ENCODE peak calls at places on chromosomes 16 and 17, in ten cellular contexts. K is activated CD8-positive, alpha-beta memory T cell treated with anti-CD3 and anti-CD28 coated beads for 4 hours; N is psoas muscle; J is HT-29; U is fibroblast of pulmonary artery; I is Caki2; S is mesendoderm; D is A549; R is COLO829; P is activated CD8-positive, alpha-beta T cell treated with anti-CD3 and anti-CD28 coated beads, Interleukin-2, amount 10 ng/mL, durations not matched to agents 7 days and 5 days. L is an unnamed sample.

GRCh38 chr17:17681187-17681743 is at the start of gene RAI1:
- DNase-seq in D (peak), R (peak), N (peak), I (peak), J (peak), U (peak), K (no peak), P (peak), S (peak), L (no peak)

GRCh38 chr17:80892900-80893603 is 98.6 kb upstream of the CHMP6 start:
- DNase-seq in S (no peak), I (peak), N (peak), R (peak), P (no peak), K (peak), U (peak), D (peak), J (no peak), L (no peak)

GRCh38 chr17:40827746-40828453 is 5.5 kb upstream of the KRT10 start:
- DNase-seq in I (peak), D (no peak), J (no peak), R (no peak), S (peak), U (peak), K (no peak), N (no peak), P (no peak), L (no peak)

GRCh38 chr16:19919142-19919541 is 34.5 kb upstream of the GPRC5B start:
- DNase-seq in K (no peak), D (no peak), R (no peak), P (no peak), N (no peak), U (no peak), S (no peak), J (no peak), I (no peak), L (no peak)

GRCh38 chr17:33338242-33338641 is 45.1 kb upstream of the ASIC2 start:
- DNase-seq in P (no peak), D (no peak), J (no peak), S (no peak), K (no peak), R (no peak), I (no peak), U (no peak), N (no peak), L (no peak)

GRCh38 chr17:55266051-55266957 is 1.5 kb downstream of the HLF start:
- DNase-seq in R (no peak), I (no peak), J (no peak), S (peak), D (no peak), U (no peak), N (no peak), P (no peak), K (no peak), L (no peak)

GRCh38 chr17:80644588-80644987 is 100.0 kb downstream of the RPTOR start:
- DNase-seq in D (no peak), K (no peak), U (no peak), J (no peak), I (no peak), R (no peak), P (no peak), S (no peak), N (no peak), L (no peak)

GRCh38 chr16:24761526-24761925 is 32.1 kb downstream of the TNRC6A start:
- DNase-seq in K (no peak), U (no peak), S (no peak), P (no peak), D (no peak), R (no peak), I (no peak), N (no peak), J (no peak), L (no peak)

GRCh38 chr17:50532452-50533024 is at the start of gene EPN3:
- DNase-seq in U (no peak), P (no peak), I (no peak), N (no peak), S (peak), D (no peak), R (no peak), K (no peak), J (peak), L (no peak)

GRCh38 chr17:29563816-29564215 is 3.0 kb downstream of the ABHD15 start:
- DNase-seq in D (no peak), K (no peak), J (no peak), I (no peak), R (no peak), U (no peak), S (no peak), N (no peak), P (no peak), L (no peak)

GRCh38 chr16:27544671-27545070 is 5.0 kb downstream of the GTF3C1 start:
- DNase-seq in D (no peak), S (no peak), U (no peak), I (no peak), R (no peak), J (no peak), N (no peak), K (no peak), P (no peak), L (no peak)

GRCh38 chr17:64773836-64774761 is 112.0 kb upstream of the SMURF2 start:
- DNase-seq in R (peak), U (peak), J (peak), N (peak), P (no peak), D (peak), S (peak), I (peak), K (no peak), L (peak)

GRCh38 chr17:82376042-82376730 is 4.6 kb downstream of the UTS2R start:
- DNase-seq in S (no peak), U (no peak), R (no peak), J (no peak), P (no peak), K (no peak), D (no peak), N (peak), I (no peak), L (no peak)

GRCh38 chr16:74700206-74701040 is at the start of gene MLKL:
- DNase-seq in I (peak), U (peak), S (peak), K (peak), J (peak), D (peak), R (no peak), P (peak), N (peak), L (peak)

GRCh38 chr16:13909872-13910303 is 10.1 kb upstream of the ERCC4 start:
- DNase-seq in S (no peak), I (peak), U (peak), R (no peak), K (no peak), P (no peak), N (no peak), D (no peak), J (no peak), L (peak)

GRCh38 chr16:81597079-81597658 is 152.6 kb downstream of the CMIP start:
- DNase-seq in N (no peak), R (no peak), J (no peak), U (no peak), D (no peak), S (no peak), I (no peak), P (no peak), K (no peak), L (no peak)

GRCh38 chr17:36791961-36792475 is 145.3 kb upstream of the LHX1 start:
- DNase-seq in D (no peak), S (no peak), R (no peak), I (no peak), U (no peak), P (no peak), N (no peak), J (no peak), K (no peak), L (no peak)

GRCh38 chr17:27762527-27763305 is 37.6 kb downstream of the NOS2 start:
- DNase-seq in K (no peak), U (peak), D (no peak), I (peak), N (no peak), P (peak), S (peak), J (peak), R (no peak), L (no peak)

GRCh38 chr16:84548971-84549844 is 44.7 kb upstream of the MEAK7 start:
- DNase-seq in P (peak), N (peak), R (peak), J (no peak), I (no peak), S (no peak), K (peak), D (no peak), U (no peak), L (no peak)

GRCh38 chr16:70746708-70747424 is 54.1 kb downstream of the VAC14 start:
- DNase-seq in N (peak), D (peak), I (peak), P (peak), R (peak), K (no peak), J (peak), U (peak), S (no peak), L (peak)